ENCODE peak calls at places on chromosomes 11 and 22, in nine cellular contexts. One of them, this sample, is unnamed.

GRCh38 chr11:63868399-63869064 is 29.6 kb downstream of the MARK2 start:
- DNase-seq in T-helper 9 cell: no peak
- DNase-seq in skeletal muscle cell: no peak
- DNase-seq in fibroblast of mammary gland: no peak
- DNase-seq in glomerular endothelial cell: no peak
- DNase-seq in NT2/D1: no peak
- DNase-seq in immature natural killer cell: no peak
- DNase-seq in DMS 273 treated with DMSO at 0.1 percent for 48 hours: no peak
- DNase-seq in activated B cell treated with CpG ODN at 0.5 μM for 24 hours: no peak
- DNase-seq in this sample: no peak

GRCh38 chr22:42369250-42370041 is 62.8 kb downstream of the NFAM1 start:
- DNase-seq in T-helper 9 cell: peak
- DNase-seq in skeletal muscle cell: peak
- DNase-seq in fibroblast of mammary gland: peak
- DNase-seq in glomerular endothelial cell: peak
- DNase-seq in NT2/D1: peak
- DNase-seq in immature natural killer cell: peak
- DNase-seq in DMS 273 treated with DMSO at 0.1 percent for 48 hours: peak
- DNase-seq in activated B cell treated with CpG ODN at 0.5 μM for 24 hours: peak
- DNase-seq in this sample: peak

GRCh38 chr11:108891909-108892511 is 227.1 kb downstream of the DDX10 start:
- DNase-seq in T-helper 9 cell: no peak
- DNase-seq in skeletal muscle cell: no peak
- DNase-seq in fibroblast of mammary gland: no peak
- DNase-seq in glomerular endothelial cell: no peak
- DNase-seq in NT2/D1: no peak
- DNase-seq in immature natural killer cell: no peak
- DNase-seq in DMS 273 treated with DMSO at 0.1 percent for 48 hours: no peak
- DNase-seq in activated B cell treated with CpG ODN at 0.5 μM for 24 hours: no peak
- DNase-seq in this sample: no peak

GRCh38 chr11:60970890-60971289 is 590 bp upstream of the CD6 start:
- DNase-seq in T-helper 9 cell: no peak
- DNase-seq in skeletal muscle cell: no peak
- DNase-seq in fibroblast of mammary gland: no peak
- DNase-seq in glomerular endothelial cell: no peak
- DNase-seq in NT2/D1: no peak
- DNase-seq in immature natural killer cell: no peak
- DNase-seq in DMS 273 treated with DMSO at 0.1 percent for 48 hours: no peak
- DNase-seq in activated B cell treated with CpG ODN at 0.5 μM for 24 hours: no peak
- DNase-seq in this sample: no peak

GRCh38 chr11:129141748-129142475 is 50.2 kb downstream of the ARHGAP32 start:
- DNase-seq in T-helper 9 cell: no peak
- DNase-seq in skeletal muscle cell: no peak
- DNase-seq in fibroblast of mammary gland: peak
- DNase-seq in glomerular endothelial cell: no peak
- DNase-seq in NT2/D1: no peak
- DNase-seq in immature natural killer cell: no peak
- DNase-seq in DMS 273 treated with DMSO at 0.1 percent for 48 hours: peak
- DNase-seq in activated B cell treated with CpG ODN at 0.5 μM for 24 hours: no peak
- DNase-seq in this sample: no peak

GRCh38 chr11:69274531-69275016 is 19.4 kb upstream of the MYEOV start:
- DNase-seq in T-helper 9 cell: no peak
- DNase-seq in skeletal muscle cell: no peak
- DNase-seq in fibroblast of mammary gland: no peak
- DNase-seq in glomerular endothelial cell: no peak
- DNase-seq in NT2/D1: no peak
- DNase-seq in immature natural killer cell: no peak
- DNase-seq in DMS 273 treated with DMSO at 0.1 percent for 48 hours: no peak
- DNase-seq in activated B cell treated with CpG ODN at 0.5 μM for 24 hours: no peak
- DNase-seq in this sample: peak

GRCh38 chr22:50041361-50042065 is 16.6 kb downstream of the TTLL8 start:
- DNase-seq in T-helper 9 cell: no peak
- DNase-seq in skeletal muscle cell: no peak
- DNase-seq in fibroblast of mammary gland: no peak
- DNase-seq in glomerular endothelial cell: no peak
- DNase-seq in NT2/D1: no peak
- DNase-seq in immature natural killer cell: no peak
- DNase-seq in DMS 273 treated with DMSO at 0.1 percent for 48 hours: no peak
- DNase-seq in activated B cell treated with CpG ODN at 0.5 μM for 24 hours: no peak
- DNase-seq in this sample: no peak

GRCh38 chr11:11992813-11993212 is 15.6 kb downstream of the DKK3 start:
- DNase-seq in T-helper 9 cell: no peak
- DNase-seq in skeletal muscle cell: no peak
- DNase-seq in fibroblast of mammary gland: no peak
- DNase-seq in glomerular endothelial cell: no peak
- DNase-seq in NT2/D1: no peak
- DNase-seq in immature natural killer cell: no peak
- DNase-seq in DMS 273 treated with DMSO at 0.1 percent for 48 hours: no peak
- DNase-seq in activated B cell treated with CpG ODN at 0.5 μM for 24 hours: no peak
- DNase-seq in this sample: no peak

GRCh38 chr22:27420817-27421361 is 380.7 kb downstream of the MN1 start:
- DNase-seq in T-helper 9 cell: no peak
- DNase-seq in skeletal muscle cell: peak
- DNase-seq in fibroblast of mammary gland: peak
- DNase-seq in glomerular endothelial cell: peak
- DNase-seq in NT2/D1: no peak
- DNase-seq in immature natural killer cell: no peak
- DNase-seq in DMS 273 treated with DMSO at 0.1 percent for 48 hours: no peak
- DNase-seq in activated B cell treated with CpG ODN at 0.5 μM for 24 hours: no peak
- DNase-seq in this sample: peak

This sample was measured in colonic mucosa.